ENCODE peak calls at places on chromosome 11, in eight cellular contexts. P, Q, E, L, V, T, K and Z are unnamed samples. For H3K36me3, the result is how much of the 10 kb centered on the place peaks cover.

GRCh38 chr11:96228472-96228871 is 114.5 kb downstream of the MAML2 start:
- DNase-seq in T (peak), L (peak), V (no peak), K (peak), P (peak), Q (no peak), E (peak), Z (peak)

GRCh38 chr11:126468102-126468521 is 112.6 kb downstream of the ST3GAL4 start:
- DNase-seq in V (no peak), E (peak), K (no peak), P (no peak), T (no peak), Q (no peak), L (no peak), Z (peak)

GRCh38 chr11:19077965-19078364 is 17.4 kb upstream of the MRGPRX2 start:
- DNase-seq in Q (no peak), T (no peak), L (no peak), K (no peak), E (no peak), P (no peak), V (no peak), Z (no peak)

GRCh38 chr11:78138694-78139421 is 568 bp downstream of the ALG8 start:
- DNase-seq in Q (peak), E (no peak), L (no peak), T (peak), K (no peak), P (no peak), V (no peak), Z (peak)

GRCh38 chr11:61598886-61599868 is 18.3 kb upstream of the SYT7 start:
- DNase-seq in T (peak), L (no peak), K (peak), P (peak), Q (peak), V (peak), E (no peak), Z (no peak)

GRCh38 chr11:15828241-15828903 is 528.0 kb downstream of the SOX6 start:
- DNase-seq in K (no peak), P (no peak), Q (no peak), V (no peak), T (no peak), E (no peak), L (no peak), Z (no peak)

GRCh38 chr11:86069408-86070086 is 663 bp upstream of the PICALM start:
- DNase-seq in T (peak), Q (no peak), K (peak), L (no peak), E (peak), V (no peak), P (no peak), Z (peak)

GRCh38 chr11:68066742-68067141 is 27.9 kb downstream of the TCIRG1 start:
- DNase-seq in Q (no peak), L (no peak), P (no peak), V (no peak), K (no peak), T (no peak), E (peak), Z (no peak)

GRCh38 chr11:35282226-35282882 is 137.0 kb downstream of the SLC1A2 start:
- DNase-seq in E (no peak), L (no peak), T (peak), V (no peak), Q (no peak), K (no peak), P (no peak), Z (no peak)

GRCh38 chr11:16598032-16598431 is 140.4 kb upstream of the C11orf58 start:
- DNase-seq in E (no peak), K (no peak), L (no peak), P (no peak), V (no peak), T (no peak), Q (no peak), Z (no peak)

GRCh38 chr11:67272327-67273259 is 6.3 kb downstream of the GRK2 start:
- DNase-seq in Q (no peak), P (no peak), K (peak), V (no peak), T (no peak), E (peak), L (peak), Z (no peak)

GRCh38 chr11:106208795-106209194 is 131.3 kb downstream of the AASDHPPT start:
- DNase-seq in E (no peak), V (no peak), Q (no peak), K (no peak), L (no peak), P (no peak), T (peak), Z (no peak)

GRCh38 chr11:116431842-116432241 is 340.9 kb downstream of the BUD13 start:
- DNase-seq in Q (no peak), V (no peak), T (no peak), E (no peak), K (no peak), L (no peak), P (no peak), Z (no peak)

GRCh38 chr11:118842369-118842768 is 41.3 kb upstream of the CXCR5 start:
- DNase-seq in Q (no peak), E (peak), V (no peak), K (no peak), P (no peak), L (no peak), T (no peak), Z (no peak)

GRCh38 chr11:118846181-118846946 is 37.3 kb upstream of the CXCR5 start:
- DNase-seq in T (peak), E (no peak), P (no peak), V (peak), L (no peak), K (no peak), Q (peak), Z (no peak)

GRCh38 chr11:118843518-118843917 is 40.2 kb upstream of the CXCR5 start:
- DNase-seq in Q (no peak), K (no peak), E (no peak), P (no peak), L (no peak), T (no peak), V (no peak), Z (no peak)

GRCh38 chr11:118841469-118842222 is 42.0 kb upstream of the CXCR5 start:
- DNase-seq in V (no peak), Q (no peak), E (no peak), T (no peak), L (no peak), P (no peak), K (no peak), Z (no peak)

GRCh38 chr11:118845369-118845768 is 38.3 kb upstream of the CXCR5 start:
- DNase-seq in L (no peak), P (no peak), V (no peak), K (no peak), Q (no peak), T (peak), E (no peak), Z (no peak)
- H3K36me3 ChIP-seq in L (under half), P (under half), V (under half), K (under half), Q (under half), T (under half), E (under half), Z (under half)

GRCh38 chr11:64261556-64262080 is 10.3 kb downstream of the PLCB3 start:
- DNase-seq in T (no peak), V (no peak), L (no peak), E (no peak), K (no peak), Q (no peak), P (no peak), Z (no peak)
- H3K36me3 ChIP-seq in T (under half), V (under half), L (under half), E (under half), K (under half), Q (under half), P (under half), Z (half or more)

GRCh38 chr11:47336595-47336994 is 15.9 kb downstream of the MYBPC3 start:
- DNase-seq in V (no peak), Q (peak), E (no peak), L (no peak), P (no peak), T (no peak), K (no peak), Z (no peak)
- H3K36me3 ChIP-seq in V (under half), Q (under half), E (under half), L (under half), P (under half), T (under half), K (under half), Z (under half)

DNA sequence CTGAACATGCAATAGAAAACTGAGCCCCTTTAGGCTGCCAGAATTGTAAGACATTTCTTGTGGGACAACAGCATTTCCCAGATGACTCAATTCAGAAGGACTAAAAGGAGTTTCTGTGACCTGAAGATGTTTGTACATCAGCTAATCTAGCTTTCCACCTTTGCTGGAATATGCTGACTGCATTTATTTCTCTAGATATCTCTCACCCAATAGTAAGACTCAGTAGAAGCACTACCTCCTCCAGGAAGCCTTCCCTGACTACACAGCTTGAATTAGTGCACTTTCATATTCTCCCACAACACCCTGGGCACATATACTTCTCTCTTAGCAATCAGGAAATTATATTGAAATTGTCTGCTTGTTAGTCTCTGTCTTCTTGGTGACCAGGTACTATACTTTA is 98.1 kb upstream of the BLID start:
- DNase-seq in T (no peak), E (no peak), P (no peak), V (no peak), Q (no peak), L (no peak), K (no peak), Z (no peak)
- H3K36me3 ChIP-seq in T (under half), E (under half), P (under half), V (under half), Q (under half), L (under half), K (under half), Z (under half)

DNA sequence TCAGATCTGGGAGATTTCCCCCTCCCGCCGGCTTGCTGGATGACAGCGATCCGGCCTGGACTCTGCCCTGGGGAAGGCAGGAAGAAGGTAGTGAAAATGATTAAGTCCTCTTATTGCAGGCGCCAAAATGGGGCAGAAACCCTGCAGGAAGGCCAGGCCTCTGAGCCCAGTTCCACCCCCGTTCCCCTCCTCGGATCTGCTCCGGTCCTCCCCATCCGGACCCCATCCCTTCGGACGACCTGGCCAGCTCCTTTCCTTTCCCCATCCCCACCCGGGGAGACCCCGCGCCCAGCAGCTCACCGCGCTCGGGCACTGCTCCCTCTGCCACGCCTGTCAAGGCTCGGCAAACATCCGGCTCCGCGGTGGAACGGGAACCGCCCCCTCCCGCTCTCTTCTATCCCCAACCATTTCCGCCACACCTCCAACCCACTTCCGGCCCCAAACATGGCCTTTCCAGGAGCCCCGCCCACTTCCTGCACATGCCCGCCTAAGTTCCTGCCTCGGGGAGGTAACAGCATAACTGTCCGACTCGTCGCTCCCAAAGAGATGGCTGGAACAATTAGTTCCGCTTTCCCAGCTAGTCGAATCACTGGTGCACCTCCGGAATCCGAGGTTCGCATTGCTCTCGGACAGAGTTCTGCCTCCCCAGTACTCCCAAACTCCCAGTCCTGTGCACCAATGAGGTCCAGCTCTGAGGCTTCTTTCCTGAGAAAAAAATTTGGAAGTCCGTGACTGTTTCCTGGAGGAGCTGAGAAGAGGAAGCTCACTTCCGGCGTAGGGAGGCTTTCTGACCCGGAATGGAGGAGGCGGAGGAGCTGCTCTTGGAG is at the start of the genes ARHGAP1 and ZNF408:
- DNase-seq in L (peak), T (peak), V (peak), Q (peak), P (peak), E (peak), K (peak), Z (peak)
- H3K36me3 ChIP-seq in L (under half), T (under half), V (under half), Q (under half), P (under half), E (under half), K (under half), Z (under half)

GRCh38 chr11:59193741-59194140 is 19.0 kb downstream of the MPEG1 start:
- DNase-seq in E (no peak), V (no peak), Q (no peak), K (no peak), L (no peak), P (no peak), T (no peak), Z (no peak)

GRCh38 chr11:59195596-59195995 is 17.1 kb downstream of the MPEG1 start:
- DNase-seq in L (no peak), E (no peak), V (no peak), Q (no peak), K (no peak), P (no peak), T (no peak), Z (no peak)

GRCh38 chr11:59199546-59200420 is 12.9 kb downstream of the MPEG1 start:
- DNase-seq in Q (no peak), L (no peak), V (no peak), T (no peak), K (no peak), E (no peak), P (no peak), Z (no peak)

GRCh38 chr11:59197990-59198389 is 14.7 kb downstream of the MPEG1 start:
- DNase-seq in K (peak), Q (no peak), E (peak), L (peak), T (peak), P (peak), V (no peak), Z (peak)

GRCh38 chr11:59196777-59197176 is 15.9 kb downstream of the MPEG1 start:
- DNase-seq in P (no peak), E (no peak), V (no peak), K (no peak), Q (no peak), T (no peak), L (no peak), Z (no peak)
- H3K36me3 ChIP-seq in P (under half), E (under half), V (under half), K (under half), Q (under half), T (under half), L (under half), Z (under half)

DNA sequence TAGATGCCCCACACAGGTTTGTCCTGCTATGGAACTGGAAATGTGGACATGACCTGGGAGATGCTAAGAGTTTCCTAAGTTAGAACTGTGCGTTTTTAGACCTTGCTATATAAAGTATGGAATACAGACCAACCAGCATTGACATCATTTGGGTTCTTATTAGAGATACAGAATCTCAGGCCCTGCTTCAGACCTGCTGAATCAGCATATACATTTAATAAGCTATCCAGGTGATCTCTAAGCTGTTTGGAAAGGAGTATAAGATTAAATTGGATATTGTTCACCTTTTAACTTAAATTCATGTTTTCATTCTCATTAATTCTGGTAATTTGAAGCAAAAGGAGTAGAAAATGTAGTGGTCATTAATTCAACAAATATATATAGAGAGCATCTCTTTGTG is 6.9 kb upstream of the CNTF start:
- DNase-seq in L (no peak), V (no peak), T (no peak), Q (no peak), P (no peak), E (no peak), K (no peak), Z (no peak)
- H3K36me3 ChIP-seq in L (under half), V (half or more), T (under half), Q (half or more), P (under half), E (under half), K (under half), Z (half or more)

GRCh38 chr11:123166095-123166559 is 28.9 kb downstream of the CLMP start:
- DNase-seq in L (no peak), K (peak), P (no peak), Q (peak), E (peak), V (peak), T (peak), Z (peak)
- H3K36me3 ChIP-seq in L (under half), K (under half), P (under half), Q (under half), E (under half), V (under half), T (under half), Z (under half)

GRCh38 chr11:72008728-72009127 is 10.0 kb downstream of the IL18BP start:
- DNase-seq in L (no peak), V (no peak), E (no peak), P (no peak), T (no peak), K (no peak), Q (no peak), Z (no peak)

GRCh38 chr11:72012897-72013721 is 14.4 kb downstream of the IL18BP start:
- DNase-seq in L (no peak), T (no peak), E (peak), V (no peak), K (peak), P (peak), Q (no peak), Z (no peak)

GRCh38 chr11:72012091-72012630 is 13.5 kb downstream of the IL18BP start:
- DNase-seq in Q (no peak), V (no peak), L (no peak), P (no peak), T (no peak), E (peak), K (no peak), Z (no peak)

GRCh38 chr11:72009156-72009555 is 10.4 kb downstream of the IL18BP start:
- DNase-seq in Q (no peak), V (no peak), L (no peak), T (no peak), P (no peak), K (no peak), E (no peak), Z (no peak)

DNA sequence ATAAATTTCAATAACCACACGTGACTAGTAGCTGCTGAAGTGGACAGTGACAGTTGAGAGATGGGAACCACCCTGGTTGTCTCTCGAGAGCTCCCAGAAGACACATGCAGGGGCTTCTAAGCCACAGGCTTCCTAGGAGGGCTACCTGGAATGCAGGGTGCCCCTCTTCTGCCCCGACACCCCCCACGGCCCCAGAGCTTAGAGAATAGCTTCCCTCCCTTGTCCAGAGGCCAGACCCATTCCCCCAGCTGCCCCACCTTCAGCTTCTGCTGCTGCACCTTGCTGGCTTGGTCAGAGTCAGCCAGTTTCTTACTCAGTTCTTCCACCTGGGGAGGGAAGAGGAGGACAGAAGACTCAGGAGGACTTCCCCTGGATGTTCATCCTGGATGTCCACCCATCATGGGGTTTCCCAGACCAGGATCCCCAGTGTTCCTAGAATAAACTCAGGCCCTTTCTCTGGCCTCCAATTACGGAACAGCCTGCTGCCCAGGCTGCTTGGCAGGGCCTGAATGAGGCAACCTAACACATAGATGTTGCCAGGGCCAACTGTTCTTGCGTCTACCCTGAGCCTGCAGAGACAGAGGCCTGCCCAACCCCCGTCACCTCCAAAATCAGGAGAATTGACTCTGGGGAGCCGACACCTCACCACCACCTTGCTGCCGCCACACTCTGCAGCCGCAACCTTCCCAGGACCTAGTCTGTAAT is 12.0 kb downstream of the IL18BP start:
- DNase-seq in E (peak), K (no peak), V (no peak), T (no peak), Q (no peak), P (no peak), L (no peak), Z (no peak)
- H3K36me3 ChIP-seq in E (under half), K (under half), V (half or more), T (under half), Q (under half), P (under half), L (under half), Z (half or more)